ENCODE peak calls at places on chromosome 10, in nine cellular contexts. H is transverse colon, O is IMR-90, K is GM12878, S is body of pancreas, B is ovary, I is K562, Y is gastrocnemius medialis, V is breast epithelium. Q is an unnamed sample.
A peak's percentile ranks its signal among the peaks of the same experiment; 100 is the strongest.

GRCh38 chr10:76017733-76018433 is 586.5 kb downstream of the LRMDA start:
- DNase-seq in H (no peak), O (no peak), K (no peak), S (no peak), B (no peak), I (no peak), Y (no peak), V (no peak), Q (no peak)

GRCh38 chr10:52314822-52315552 is 906 bp downstream of the DKK1 start:
- DNase-seq in H (peak; percentile 8), O (peak; percentile 41), K (no peak), S (no peak), B (no peak), I (no peak), Y (no peak), V (no peak), Q (no peak)

GRCh38 chr10:13803566-13804554 is 217.1 kb downstream of the PRPF18 start:
- DNase-seq in H (no peak), O (peak; percentile 41), K (no peak), S (no peak), B (no peak), I (no peak), Y (no peak), V (no peak), Q (no peak)

GRCh38 chr10:120477723-120478270 is 20.8 kb downstream of the PLPP4 start:
- DNase-seq in H (no peak), O (no peak), K (no peak), S (no peak), B (no peak), I (no peak), Y (no peak), V (no peak), Q (no peak)

GRCh38 chr10:30587522-30588031 is 42.0 kb downstream of the LYZL2 start:
- DNase-seq in H (peak; percentile 64), O (no peak), K (peak; percentile 79), S (peak; percentile 31), B (no peak), I (no peak), Y (peak; percentile 35), V (no peak), Q (peak; percentile 83)

GRCh38 chr10:132044803-132045202 is 20.9 kb upstream of the JAKMIP3 start:
- DNase-seq in H (no peak), O (no peak), K (no peak), S (no peak), B (no peak), I (no peak), Y (no peak), V (no peak), Q (no peak)

GRCh38 chr10:76086571-76087260 is 655.3 kb downstream of the LRMDA start:
- DNase-seq in H (peak; percentile 76), O (peak; percentile 50), K (peak; percentile 4), S (peak; percentile 26), B (peak; percentile 84), I (peak; percentile 37), Y (peak; percentile 79), V (no peak), Q (peak; percentile 51)

GRCh38 chr10:113108180-113108835 is 158.3 kb downstream of the TCF7L2 start:
- DNase-seq in H (no peak), O (no peak), K (no peak), S (no peak), B (no peak), I (peak; percentile 46), Y (no peak), V (no peak), Q (no peak)

GRCh38 chr10:110522365-110522988 is 24.8 kb downstream of the DUSP5 start:
- DNase-seq in H (no peak), O (peak; percentile 65), K (no peak), S (no peak), B (no peak), I (no peak), Y (no peak), V (no peak), Q (no peak)

GRCh38 chr10:36771725-36772124 is 353.7 kb upstream of the ANKRD30A start:
- DNase-seq in H (no peak), O (no peak), K (no peak), S (no peak), B (no peak), I (no peak), Y (no peak), V (no peak), Q (no peak)

GRCh38 chr10:102184606-102185005 is 32.4 kb downstream of the NOLC1 start:
- DNase-seq in H (no peak), O (no peak), K (no peak), S (no peak), B (no peak), I (no peak), Y (no peak), V (no peak), Q (no peak)

GRCh38 chr10:103645141-103646054 is 151.9 kb downstream of the NEURL1 start:
- DNase-seq in H (peak; percentile 59), O (peak; percentile 99), K (no peak), S (no peak), B (peak; percentile 81), I (no peak), Y (peak; percentile 71), V (no peak), Q (peak; percentile 40)

GRCh38 chr10:78924319-78925003 is 144.3 kb upstream of the ZMIZ1 start:
- DNase-seq in H (no peak), O (no peak), K (no peak), S (no peak), B (no peak), I (no peak), Y (no peak), V (no peak), Q (no peak)

GRCh38 chr10:78925275-78925674 is 143.5 kb upstream of the ZMIZ1 start:
- DNase-seq in H (no peak), O (no peak), K (no peak), S (no peak), B (no peak), I (no peak), Y (no peak), V (no peak), Q (no peak)

GRCh38 chr10:78928330-78928729 is 140.4 kb upstream of the ZMIZ1 start:
- DNase-seq in H (no peak), O (no peak), K (no peak), S (no peak), B (no peak), I (no peak), Y (no peak), V (no peak), Q (no peak)

GRCh38 chr10:78925800-78926319 is 142.9 kb upstream of the ZMIZ1 start:
- DNase-seq in H (no peak), O (peak; percentile 98), K (no peak), S (no peak), B (no peak), I (peak; percentile 54), Y (no peak), V (no peak), Q (no peak)

DNA sequence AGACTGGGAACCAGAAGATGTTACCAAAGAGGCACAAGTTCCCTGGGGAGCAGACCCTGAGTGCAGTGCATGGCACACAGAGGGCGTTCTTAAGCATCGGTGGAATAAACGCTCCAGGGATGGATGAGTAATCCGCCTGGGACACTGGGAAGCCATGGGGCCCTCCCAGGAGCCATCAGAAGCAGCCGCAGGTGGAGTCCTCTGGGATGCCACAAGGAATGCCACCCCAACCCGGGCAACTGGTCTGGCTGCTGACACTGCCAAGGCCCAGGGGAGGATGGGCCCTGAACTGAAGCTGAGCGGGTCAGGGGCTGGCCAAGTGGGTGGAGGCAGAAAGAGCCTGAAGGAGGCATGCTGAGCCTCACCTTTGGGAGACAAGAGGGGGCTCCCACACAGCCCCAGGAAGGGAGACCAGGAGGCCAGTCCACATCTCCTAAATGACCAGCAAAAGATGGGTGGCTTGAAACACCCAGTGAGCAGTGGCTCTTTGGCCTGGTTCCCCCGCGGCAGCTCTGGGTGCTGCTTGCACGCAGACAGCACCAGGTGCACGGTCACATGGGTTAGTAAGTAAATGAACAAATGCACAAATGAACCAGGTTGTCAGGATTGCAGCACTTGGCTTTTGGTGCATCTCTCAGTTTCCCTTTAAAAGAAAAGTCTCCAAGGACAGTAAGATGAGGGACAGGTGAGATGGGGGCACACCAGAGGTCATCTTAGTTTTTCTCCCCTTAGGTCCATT is 141.3 kb upstream of the ZMIZ1 start:
- DNase-seq in H (no peak), O (no peak), K (no peak), S (no peak), B (no peak), I (no peak), Y (no peak), V (peak; percentile 94), Q (no peak)
- TF ChIP-seq CTCF in H (no peak), O (no peak), K (no peak), S (no peak), B (no peak), I (no peak), Y (no peak), V (peak; percentile 35), Q (no peak)

GRCh38 chr10:133264455-133264854 is 12.2 kb downstream of the ADAM8 start:
- DNase-seq in H (peak; percentile 70), O (no peak), K (no peak), S (no peak), B (no peak), I (no peak), Y (no peak), V (no peak), Q (no peak)
- H3K27me3 ChIP-seq in H (no peaks in the 10 kb centered on the region), O (no peaks in the 10 kb centered on the region), K (no peaks in the 10 kb centered on the region), S (no peaks in the 10 kb centered on the region), B (no peaks in the 10 kb centered on the region), I (no peaks in the 10 kb centered on the region), Y (no peaks in the 10 kb centered on the region), V (no peaks in the 10 kb centered on the region), Q (no peaks in the 10 kb centered on the region)

GRCh38 chr10:80359644-80360043 is 3.1 kb downstream of the DYDC2 start:
- DNase-seq in H (no peak), O (no peak), K (no peak), S (no peak), B (no peak), I (no peak), Y (no peak), V (no peak), Q (no peak)
- TF ChIP-seq POLR2A in H (no peak), O (no peak), K (no peak), S (no peak), B (no peak), I (no peak), Y (no peak), V (no peak), Q (no peak)

GRCh38 chr10:70135684-70136083 is 3.1 kb upstream of the AIFM2 start:
- DNase-seq in H (no peak), O (no peak), K (no peak), S (no peak), B (no peak), I (no peak), Y (peak; percentile 92), V (peak; percentile 33), Q (no peak)

GRCh38 chr10:70135046-70135445 is 2.4 kb upstream of the AIFM2 start:
- DNase-seq in H (no peak), O (no peak), K (no peak), S (no peak), B (no peak), I (no peak), Y (no peak), V (peak; percentile 24), Q (peak; percentile 17)

GRCh38 chr10:70130878-70131559 is 1.6 kb downstream of the AIFM2 start:
- DNase-seq in H (no peak), O (peak; percentile 71), K (no peak), S (no peak), B (no peak), I (no peak), Y (peak; percentile 57), V (peak; percentile 48), Q (no peak)

GRCh38 chr10:70131560-70131937 is 1.1 kb downstream of the AIFM2 start:
- DNase-seq in H (no peak), O (no peak), K (no peak), S (no peak), B (no peak), I (no peak), Y (no peak), V (no peak), Q (no peak)

GRCh38 chr10:70132098-70133029 is at the start of gene AIFM2:
- DNase-seq in H (peak; percentile 94), O (peak; percentile 61), K (no peak), S (peak; percentile 80), B (peak; percentile 92), I (peak; percentile 87), Y (peak; percentile 84), V (peak; percentile 81), Q (peak; percentile 90)
- TF ChIP-seq CTCF in H (peak; percentile 39), O (peak; percentile 5), K (peak; percentile 8), S (no peak), B (peak; percentile 13), I (peak; percentile 1), Y (no peak), V (no peak), Q (no peak)